ENCODE peak calls at places on chromosomes 16 and 17, in seven cellular contexts. H is left ventricle myocardium superior; T is GM13977; R is BJ; N is IMR-90; B is stimulated activated CD4-positive, alpha-beta T cell treated with anti-CD3 and anti-CD28 coated beads, Interleukin-1b, Interleukin-23, amount 100 ng/mL, for 1 hour; X is nephron progenitor cell. U is an unnamed sample.

GRCh38 chr16:68128577-68129305 is 43.6 kb downstream of the NFATC3 start:
- DNase-seq in H (no peak), T (no peak), R (no peak), N (peak), B (no peak), X (no peak), U (no peak)

GRCh38 chr16:63461248-63461841 is 1425.1 kb upstream of the CDH8 start:
- DNase-seq in H (no peak), T (no peak), R (no peak), N (peak), B (no peak), X (peak), U (no peak)

GRCh38 chr16:2848933-2849332 is 9.0 kb downstream of the PRSS22 start:
- DNase-seq in H (no peak), T (no peak), R (no peak), N (no peak), B (no peak), X (no peak), U (no peak)

GRCh38 chr17:82874011-82874835 is 34.4 kb upstream of the ZNF750 start:
- DNase-seq in H (peak), T (no peak), R (no peak), N (no peak), B (no peak), X (no peak), U (peak)

GRCh38 chr16:85313541-85314208 is 201.4 kb upstream of the CIBAR2 start:
- DNase-seq in H (no peak), T (no peak), R (no peak), N (peak), B (no peak), X (no peak), U (no peak)

GRCh38 chr17:79810138-79811027 is 13.5 kb upstream of the CBX8 start:
- DNase-seq in H (peak), T (peak), R (no peak), N (peak), B (peak), X (peak), U (peak)

GRCh38 chr17:62963296-62963695 is 2.7 kb upstream of the TANC2 start:
- DNase-seq in H (no peak), T (no peak), R (no peak), N (peak), B (no peak), X (no peak), U (no peak)

GRCh38 chr17:38563362-38564253 is 42.1 kb downstream of the SRCIN1 start:
- DNase-seq in H (no peak), T (no peak), R (no peak), N (no peak), B (no peak), X (peak), U (no peak)

GRCh38 chr16:88077328-88078108 is 126.3 kb downstream of the BANP start:
- DNase-seq in H (peak), T (no peak), R (no peak), N (no peak), B (no peak), X (no peak), U (no peak)

GRCh38 chr16:67546761-67547422 is 15.4 kb upstream of the CTCF start:
- DNase-seq in H (peak), T (peak), R (no peak), N (peak), B (no peak), X (peak), U (peak)